ENCODE peak calls at places on chromosomes 6 and 20, in ten cellular contexts. One of them, this sample, is unnamed.

GRCh38 chr6:82072113-82072512 is 175.4 kb downstream of the IBTK start:
- DNase-seq in cardiac muscle cell: no peak
- DNase-seq in GM12865: no peak
- DNase-seq in bronchial epithelial cell: peak
- DNase-seq in sigmoid colon: no peak
- DNase-seq in epithelial cell of esophagus: no peak
- DNase-seq in heart left ventricle: no peak
- DNase-seq in left ventricle myocardium inferior: no peak
- DNase-seq in astrocyte of the cerebellum: no peak
- DNase-seq in choroid plexus epithelial cell: peak
- DNase-seq in this sample: no peak

GRCh38 chr20:62312662-62312977 is 9.8 kb downstream of the ADRM1 start:
- DNase-seq in left ventricle myocardium inferior: no peak
- DNase-seq in bronchial epithelial cell: no peak
- DNase-seq in sigmoid colon: no peak
- DNase-seq in GM12865: no peak
- DNase-seq in epithelial cell of esophagus: no peak
- DNase-seq in cardiac muscle cell: no peak
- DNase-seq in choroid plexus epithelial cell: no peak
- DNase-seq in astrocyte of the cerebellum: no peak
- DNase-seq in heart left ventricle: no peak
- DNase-seq in this sample: no peak

GRCh38 chr20:2624190-2624589 is 28.2 kb upstream of the NOP56 start:
- DNase-seq in GM12865: no peak
- DNase-seq in bronchial epithelial cell: no peak
- DNase-seq in epithelial cell of esophagus: no peak
- DNase-seq in left ventricle myocardium inferior: peak
- DNase-seq in choroid plexus epithelial cell: no peak
- DNase-seq in cardiac muscle cell: peak
- DNase-seq in sigmoid colon: peak
- DNase-seq in heart left ventricle: no peak
- DNase-seq in astrocyte of the cerebellum: no peak
- DNase-seq in this sample: no peak

GRCh38 chr20:32906200-32906599 is 47.5 kb downstream of the EFCAB8 start:
- DNase-seq in left ventricle myocardium inferior: no peak
- DNase-seq in GM12865: no peak
- DNase-seq in cardiac muscle cell: no peak
- DNase-seq in bronchial epithelial cell: no peak
- DNase-seq in sigmoid colon: no peak
- DNase-seq in choroid plexus epithelial cell: no peak
- DNase-seq in astrocyte of the cerebellum: no peak
- DNase-seq in epithelial cell of esophagus: no peak
- DNase-seq in heart left ventricle: no peak
- DNase-seq in this sample: no peak

GRCh38 chr6:14066782-14067406 is 50.7 kb upstream of the CD83 start:
- DNase-seq in epithelial cell of esophagus: peak
- DNase-seq in cardiac muscle cell: peak
- DNase-seq in choroid plexus epithelial cell: peak
- DNase-seq in sigmoid colon: no peak
- DNase-seq in GM12865: peak
- DNase-seq in heart left ventricle: no peak
- DNase-seq in left ventricle myocardium inferior: no peak
- DNase-seq in bronchial epithelial cell: peak
- DNase-seq in astrocyte of the cerebellum: peak
- DNase-seq in this sample: peak

GRCh38 chr6:73798592-73798991 is 102.6 kb downstream of the CD109 start:
- DNase-seq in heart left ventricle: peak
- DNase-seq in cardiac muscle cell: peak
- DNase-seq in choroid plexus epithelial cell: peak
- DNase-seq in left ventricle myocardium inferior: no peak
- DNase-seq in epithelial cell of esophagus: peak
- DNase-seq in GM12865: peak
- DNase-seq in bronchial epithelial cell: peak
- DNase-seq in sigmoid colon: peak
- DNase-seq in astrocyte of the cerebellum: peak
- DNase-seq in this sample: peak

GRCh38 chr20:63628246-63628975 is 1.5 kb upstream of the GMEB2 start:
- DNase-seq in choroid plexus epithelial cell: peak
- DNase-seq in bronchial epithelial cell: peak
- DNase-seq in epithelial cell of esophagus: peak
- DNase-seq in GM12865: peak
- DNase-seq in astrocyte of the cerebellum: no peak
- DNase-seq in cardiac muscle cell: peak
- DNase-seq in sigmoid colon: peak
- DNase-seq in left ventricle myocardium inferior: no peak
- DNase-seq in heart left ventricle: peak
- DNase-seq in this sample: no peak

GRCh38 chr6:128370072-128370471 is 150.3 kb downstream of the PTPRK start:
- DNase-seq in left ventricle myocardium inferior: no peak
- DNase-seq in sigmoid colon: no peak
- DNase-seq in choroid plexus epithelial cell: peak
- DNase-seq in epithelial cell of esophagus: peak
- DNase-seq in cardiac muscle cell: peak
- DNase-seq in bronchial epithelial cell: peak
- DNase-seq in astrocyte of the cerebellum: peak
- DNase-seq in heart left ventricle: no peak
- DNase-seq in GM12865: no peak
- DNase-seq in this sample: peak

GRCh38 chr20:50868509-50869495 is 62.4 kb downstream of the ADNP start:
- DNase-seq in left ventricle myocardium inferior: no peak
- DNase-seq in choroid plexus epithelial cell: peak
- DNase-seq in heart left ventricle: no peak
- DNase-seq in bronchial epithelial cell: peak
- DNase-seq in cardiac muscle cell: no peak
- DNase-seq in GM12865: no peak
- DNase-seq in sigmoid colon: no peak
- DNase-seq in astrocyte of the cerebellum: no peak
- DNase-seq in epithelial cell of esophagus: peak
- DNase-seq in this sample: no peak

GRCh38 chr6:31861919-31862343 is 690 bp downstream of the NEU1 start:
- DNase-seq in cardiac muscle cell: no peak
- DNase-seq in left ventricle myocardium inferior: no peak
- DNase-seq in astrocyte of the cerebellum: no peak
- DNase-seq in bronchial epithelial cell: no peak
- DNase-seq in heart left ventricle: no peak
- DNase-seq in sigmoid colon: no peak
- DNase-seq in choroid plexus epithelial cell: no peak
- DNase-seq in GM12865: no peak
- DNase-seq in epithelial cell of esophagus: no peak
- DNase-seq in this sample: no peak

GRCh38 chr6:29797120-29797519 is 30.5 kb upstream of the HLA-G start:
- DNase-seq in left ventricle myocardium inferior: no peak
- DNase-seq in GM12865: no peak
- DNase-seq in choroid plexus epithelial cell: peak
- DNase-seq in bronchial epithelial cell: peak
- DNase-seq in heart left ventricle: no peak
- DNase-seq in epithelial cell of esophagus: peak
- DNase-seq in astrocyte of the cerebellum: no peak
- DNase-seq in cardiac muscle cell: peak
- DNase-seq in sigmoid colon: no peak
- DNase-seq in this sample: no peak

GRCh38 chr6:35469711-35470662 is 1.8 kb downstream of the RPL10A start:
- DNase-seq in choroid plexus epithelial cell: no peak
- DNase-seq in left ventricle myocardium inferior: no peak
- DNase-seq in epithelial cell of esophagus: peak
- DNase-seq in sigmoid colon: no peak
- DNase-seq in cardiac muscle cell: peak
- DNase-seq in bronchial epithelial cell: peak
- DNase-seq in GM12865: peak
- DNase-seq in heart left ventricle: no peak
- DNase-seq in astrocyte of the cerebellum: no peak
- DNase-seq in this sample: no peak

GRCh38 chr20:58852559-58853271 is at the start of gene GNAS:
- DNase-seq in heart left ventricle: peak
- DNase-seq in left ventricle myocardium inferior: peak
- DNase-seq in bronchial epithelial cell: peak
- DNase-seq in sigmoid colon: no peak
- DNase-seq in epithelial cell of esophagus: peak
- DNase-seq in cardiac muscle cell: peak
- DNase-seq in astrocyte of the cerebellum: peak
- DNase-seq in choroid plexus epithelial cell: peak
- DNase-seq in GM12865: peak
- DNase-seq in this sample: no peak
- H3K4me3 ChIP-seq in heart left ventricle: peak
- H3K4me3 ChIP-seq in left ventricle myocardium inferior: peak
- H3K4me3 ChIP-seq in bronchial epithelial cell: peak
- H3K4me3 ChIP-seq in sigmoid colon: peak
- H3K4me3 ChIP-seq in epithelial cell of esophagus: peak
- H3K4me3 ChIP-seq in cardiac muscle cell: peak
- H3K4me3 ChIP-seq in astrocyte of the cerebellum: peak
- H3K4me3 ChIP-seq in choroid plexus epithelial cell: peak
- H3K4me3 ChIP-seq in GM12865: peak
- H3K4me3 ChIP-seq in this sample: peak

GRCh38 chr6:127131772-127132171 is 13.3 kb downstream of the RSPO3 start:
- DNase-seq in epithelial cell of esophagus: no peak
- DNase-seq in astrocyte of the cerebellum: no peak
- DNase-seq in choroid plexus epithelial cell: no peak
- DNase-seq in sigmoid colon: no peak
- DNase-seq in cardiac muscle cell: no peak
- DNase-seq in heart left ventricle: no peak
- DNase-seq in GM12865: no peak
- DNase-seq in left ventricle myocardium inferior: no peak
- DNase-seq in bronchial epithelial cell: no peak
- DNase-seq in this sample: no peak
- TF ChIP-seq CTCF in epithelial cell of esophagus: no peak
- TF ChIP-seq CTCF in astrocyte of the cerebellum: no peak
- TF ChIP-seq CTCF in choroid plexus epithelial cell: no peak
- TF ChIP-seq CTCF in sigmoid colon: no peak
- TF ChIP-seq CTCF in cardiac muscle cell: no peak
- TF ChIP-seq CTCF in heart left ventricle: no peak
- TF ChIP-seq CTCF in GM12865: no peak
- TF ChIP-seq CTCF in left ventricle myocardium inferior: no peak
- TF ChIP-seq CTCF in bronchial epithelial cell: no peak
- TF ChIP-seq CTCF in this sample: no peak

DNA sequence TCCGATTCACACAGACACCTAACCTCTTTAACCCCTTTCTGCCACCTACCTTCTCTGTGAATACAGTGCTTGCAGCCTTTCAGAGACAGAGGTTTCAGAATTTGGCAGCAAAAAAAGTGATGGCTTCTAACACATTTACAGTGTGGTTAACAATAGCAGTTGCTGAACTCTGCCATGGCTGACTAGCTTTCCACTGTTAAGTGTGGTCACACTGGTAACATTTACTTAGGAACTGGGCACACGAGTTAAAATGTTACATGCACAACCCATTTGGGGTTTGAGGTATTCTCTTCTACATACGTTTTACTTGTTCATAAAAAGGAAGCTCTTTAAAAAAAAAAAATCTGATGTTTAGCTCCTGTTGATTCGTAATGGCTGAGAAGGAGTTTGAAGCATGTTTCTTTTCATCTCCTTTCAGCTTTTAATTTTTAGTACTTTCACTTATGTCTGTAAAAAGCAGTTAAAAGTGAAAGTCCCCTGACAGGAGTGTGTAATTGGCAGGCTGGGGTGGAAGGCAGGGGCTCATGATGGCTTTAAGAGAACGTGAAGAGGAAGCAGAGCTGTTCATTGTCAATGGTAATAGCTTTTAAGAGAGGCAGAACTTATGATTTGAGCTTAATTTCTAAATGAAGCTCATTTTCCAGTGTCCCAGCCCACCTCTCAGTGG is 245.9 kb downstream of the FARS2 start:
- DNase-seq in bronchial epithelial cell: no peak
- DNase-seq in epithelial cell of esophagus: no peak
- DNase-seq in heart left ventricle: no peak
- DNase-seq in GM12865: peak
- DNase-seq in astrocyte of the cerebellum: no peak
- DNase-seq in left ventricle myocardium inferior: no peak
- DNase-seq in cardiac muscle cell: no peak
- DNase-seq in sigmoid colon: no peak
- DNase-seq in choroid plexus epithelial cell: no peak
- DNase-seq in this sample: no peak
- H3K4me3 ChIP-seq in bronchial epithelial cell: no peak
- H3K4me3 ChIP-seq in epithelial cell of esophagus: no peak
- H3K4me3 ChIP-seq in heart left ventricle: no peak
- H3K4me3 ChIP-seq in GM12865: peak
- H3K4me3 ChIP-seq in astrocyte of the cerebellum: no peak
- H3K4me3 ChIP-seq in left ventricle myocardium inferior: no peak
- H3K4me3 ChIP-seq in cardiac muscle cell: no peak
- H3K4me3 ChIP-seq in sigmoid colon: no peak
- H3K4me3 ChIP-seq in choroid plexus epithelial cell: no peak
- H3K4me3 ChIP-seq in this sample: no peak

DNA sequence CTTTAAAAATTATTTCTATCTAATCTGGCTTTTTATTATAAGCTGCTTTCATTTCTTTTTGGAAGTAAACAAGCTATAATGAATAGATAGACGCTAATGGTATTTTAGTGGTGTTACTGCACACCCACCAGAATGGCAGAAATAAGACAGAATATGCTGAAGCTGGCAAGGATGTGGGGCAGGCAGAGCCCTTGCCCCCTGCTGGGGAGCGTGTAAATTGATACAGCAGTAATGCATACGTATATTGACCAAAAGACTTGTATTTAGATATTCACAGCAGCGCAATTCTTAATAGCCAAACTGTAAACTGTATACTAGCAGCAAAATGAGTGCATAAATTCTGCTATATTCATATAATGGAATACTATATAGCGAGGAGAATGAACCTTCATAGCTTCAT is 35.3 kb downstream of the TMEM181 start:
- DNase-seq in bronchial epithelial cell: no peak
- DNase-seq in cardiac muscle cell: no peak
- DNase-seq in choroid plexus epithelial cell: no peak
- DNase-seq in epithelial cell of esophagus: peak
- DNase-seq in heart left ventricle: no peak
- DNase-seq in left ventricle myocardium inferior: no peak
- DNase-seq in GM12865: peak
- DNase-seq in sigmoid colon: no peak
- DNase-seq in astrocyte of the cerebellum: no peak
- DNase-seq in this sample: no peak
- TF ChIP-seq CTCF in bronchial epithelial cell: no peak
- TF ChIP-seq CTCF in cardiac muscle cell: peak
- TF ChIP-seq CTCF in choroid plexus epithelial cell: peak
- TF ChIP-seq CTCF in epithelial cell of esophagus: peak
- TF ChIP-seq CTCF in heart left ventricle: no peak
- TF ChIP-seq CTCF in left ventricle myocardium inferior: peak
- TF ChIP-seq CTCF in GM12865: peak
- TF ChIP-seq CTCF in sigmoid colon: no peak
- TF ChIP-seq CTCF in astrocyte of the cerebellum: no peak
- TF ChIP-seq CTCF in this sample: peak

GRCh38 chr6:43250992-43251373 is 7.7 kb downstream of the TTBK1 start:
- DNase-seq in GM12865: no peak
- DNase-seq in cardiac muscle cell: no peak
- DNase-seq in bronchial epithelial cell: peak
- DNase-seq in epithelial cell of esophagus: peak
- DNase-seq in astrocyte of the cerebellum: no peak
- DNase-seq in choroid plexus epithelial cell: no peak
- DNase-seq in left ventricle myocardium inferior: no peak
- DNase-seq in heart left ventricle: no peak
- DNase-seq in sigmoid colon: no peak
- DNase-seq in this sample: no peak
- H3K4me3 ChIP-seq in GM12865: no peak
- H3K4me3 ChIP-seq in cardiac muscle cell: no peak
- H3K4me3 ChIP-seq in bronchial epithelial cell: no peak
- H3K4me3 ChIP-seq in epithelial cell of esophagus: no peak
- H3K4me3 ChIP-seq in astrocyte of the cerebellum: no peak
- H3K4me3 ChIP-seq in choroid plexus epithelial cell: no peak
- H3K4me3 ChIP-seq in left ventricle myocardium inferior: no peak
- H3K4me3 ChIP-seq in heart left ventricle: no peak
- H3K4me3 ChIP-seq in sigmoid colon: no peak
- H3K4me3 ChIP-seq in this sample: no peak

This sample was measured in AG04449.